ENCODE peak calls at places on chromosomes 5 and 9, in four cellular contexts. F is GM12891, J is GM12878, O is K562. P is an unnamed sample.

GRCh38 chr5:179878222-179879002 is 19.8 kb upstream of the MRNIP start:
- DNase-seq in F (no peak), J (no peak), O (no peak), P (no peak)

GRCh38 chr9:71285191-71285656 is 163.8 kb upstream of the TRPM3 start:
- DNase-seq in F (no peak), J (no peak), O (peak), P (peak)

GRCh38 chr5:151019331-151019730 is 1.1 kb upstream of the GPX3 start:
- DNase-seq in F (no peak), J (no peak), O (no peak), P (no peak)

GRCh38 chr9:4334439-4334838 is 34.6 kb upstream of the GLIS3 start:
- DNase-seq in F (no peak), J (no peak), O (no peak), P (no peak)

GRCh38 chr9:105510024-105510423 is 47.9 kb upstream of the FKTN start:
- DNase-seq in F (no peak), J (peak), O (no peak), P (no peak)

GRCh38 chr9:124280176-124280691 is 22.5 kb downstream of the NEK6 start:
- DNase-seq in F (no peak), J (no peak), O (no peak), P (no peak)

GRCh38 chr5:172680921-172681320 is 39.9 kb downstream of the NEURL1B start:
- DNase-seq in F (no peak), J (no peak), O (peak), P (peak)

GRCh38 chr5:111685969-111686368 is 71.0 kb downstream of the NREP start:
- DNase-seq in F (no peak), J (no peak), O (peak), P (no peak)

GRCh38 chr5:172418847-172419810 is 35.2 kb downstream of the SH3PXD2B start:
- DNase-seq in F (no peak), J (no peak), O (no peak), P (no peak)

GRCh38 chr9:116959775-116960174 is 272.7 kb downstream of the TRIM32 start:
- DNase-seq in F (no peak), J (no peak), O (no peak), P (no peak)

GRCh38 chr5:88555658-88556057 is 287.0 kb upstream of the TMEM161B start:
- DNase-seq in F (no peak), J (no peak), O (peak), P (no peak)

GRCh38 chr9:95494416-95495371 is 22.1 kb downstream of the PTCH1 start:
- DNase-seq in F (peak), J (peak), O (peak), P (no peak)

GRCh38 chr9:120868676-120869359 is 8.2 kb downstream of the PHF19 start:
- DNase-seq in F (peak), J (peak), O (peak), P (peak)

GRCh38 chr5:156396830-156397081 is 69.8 kb downstream of the SGCD start:
- DNase-seq in F (no peak), J (no peak), O (no peak), P (no peak)

GRCh38 chr9:90805006-90805993 is 3.7 kb downstream of the SYK start:
- DNase-seq in F (no peak), J (no peak), O (peak), P (no peak)

GRCh38 chr5:132747693-132748440 is 641 bp downstream of the CCNI2 start:
- DNase-seq in F (no peak), J (no peak), O (no peak), P (no peak)

GRCh38 chr9:470795-471194 is 256.1 kb downstream of the DOCK8 start:
- DNase-seq in F (no peak), J (no peak), O (no peak), P (no peak)

GRCh38 chr9:468766-469496 is 254.3 kb downstream of the DOCK8 start:
- DNase-seq in F (no peak), J (peak), O (no peak), P (no peak)

GRCh38 chr9:471320-471719 is 256.7 kb downstream of the DOCK8 start:
- DNase-seq in F (no peak), J (no peak), O (no peak), P (no peak)

GRCh38 chr9:470041-470781 is 255.5 kb downstream of the DOCK8 start:
- DNase-seq in F (peak), J (peak), O (peak), P (peak)

GRCh38 chr9:469672-470040 is 255.0 kb downstream of the DOCK8 start:
- DNase-seq in F (peak), J (no peak), O (no peak), P (peak)
- TF ChIP-seq SPI1 in F (no peak), J (no peak), O (no peak), P (no peak)

DNA sequence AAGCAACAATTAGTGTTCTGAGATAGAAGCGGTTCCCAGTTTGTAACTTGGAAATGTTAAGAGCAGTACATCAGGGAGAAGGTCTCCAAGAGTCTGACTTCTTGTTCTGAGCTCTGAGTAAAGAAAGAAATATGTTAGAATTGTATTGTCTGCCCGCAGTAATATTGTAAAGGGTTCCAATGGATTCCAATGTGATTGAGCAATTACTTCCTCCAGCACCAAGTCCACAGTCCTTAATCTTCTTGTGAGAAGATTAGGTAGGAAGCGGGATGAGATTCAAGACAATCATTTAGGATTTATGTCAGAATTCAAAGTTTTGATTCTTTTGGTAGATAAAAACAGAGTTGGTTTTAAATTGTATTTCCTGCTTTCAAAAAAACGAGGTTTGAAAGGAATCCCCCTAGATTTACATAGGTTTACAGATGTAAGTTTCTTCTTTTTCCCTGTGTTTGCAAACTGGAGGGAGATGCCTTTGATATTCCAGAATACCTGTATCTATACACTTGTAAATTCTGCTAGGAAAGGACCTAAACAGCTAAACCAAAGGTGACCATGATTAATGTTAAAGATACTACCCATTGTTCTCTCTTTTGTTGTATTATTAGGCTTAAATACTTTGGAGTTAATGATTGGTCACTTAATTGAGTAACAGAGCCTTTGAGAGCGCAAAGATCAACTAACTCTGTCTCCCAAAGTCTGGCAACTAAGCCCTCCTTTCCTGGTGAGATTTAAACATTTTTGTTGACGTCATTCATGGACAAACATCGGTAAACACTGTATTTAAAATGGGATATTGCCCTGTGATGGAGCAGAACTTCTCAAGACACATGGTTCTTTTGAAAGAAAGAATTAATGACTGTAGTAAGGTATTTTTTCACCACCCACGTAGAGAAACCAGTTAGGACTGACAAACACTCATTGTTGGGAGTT is 4.3 kb downstream of the VCAN start:
- DNase-seq in F (no peak), J (no peak), O (no peak), P (no peak)
- TF ChIP-seq SPI1 in F (no peak), J (no peak), O (no peak), P (no peak)

DNA sequence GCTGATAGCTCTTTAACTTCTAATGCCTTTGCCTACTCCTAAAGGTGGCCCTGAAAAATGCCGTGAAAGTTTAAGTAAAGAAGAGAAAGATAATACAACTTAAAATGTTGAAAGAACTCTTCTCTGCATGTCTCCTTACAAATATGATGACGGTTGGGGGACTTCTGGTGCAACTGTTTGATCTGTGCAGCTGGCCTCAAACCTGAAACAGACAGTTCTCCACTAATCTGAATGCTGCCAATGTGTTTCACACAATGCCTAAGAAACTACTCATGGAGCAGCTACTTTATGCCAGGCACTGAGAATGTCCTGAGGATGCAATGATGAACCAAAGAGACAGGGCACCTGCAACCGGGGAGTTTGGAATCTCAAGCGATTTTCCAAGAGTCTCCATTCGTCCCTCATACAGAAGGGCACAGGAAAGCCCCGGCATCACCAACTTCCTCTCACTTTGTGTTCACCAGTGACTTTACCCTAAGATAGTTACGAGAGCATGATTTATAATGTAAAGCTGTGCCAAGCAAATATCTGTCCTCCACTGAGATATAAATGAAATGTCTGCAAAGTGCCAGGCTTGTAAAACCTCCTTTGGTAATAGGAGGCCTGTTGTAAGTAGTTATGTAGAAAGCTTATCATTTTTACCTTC is 455.4 kb downstream of the SEMA5A start:
- DNase-seq in F (no peak), J (no peak), O (no peak), P (no peak)
- TF ChIP-seq SPI1 in F (no peak), J (no peak), O (no peak), P (no peak)

GRCh38 chr9:109383356-109383755 is 62.5 kb upstream of the EPB41L4B start:
- DNase-seq in F (no peak), J (no peak), O (no peak), P (no peak)

GRCh38 chr9:109382182-109382581 is 61.3 kb upstream of the EPB41L4B start:
- DNase-seq in F (no peak), J (no peak), O (no peak), P (no peak)

GRCh38 chr9:109379513-109379912 is 58.7 kb upstream of the EPB41L4B start:
- DNase-seq in F (no peak), J (no peak), O (no peak), P (no peak)

GRCh38 chr9:109382585-109382984 is 61.7 kb upstream of the EPB41L4B start:
- DNase-seq in F (no peak), J (no peak), O (no peak), P (no peak)

DNA sequence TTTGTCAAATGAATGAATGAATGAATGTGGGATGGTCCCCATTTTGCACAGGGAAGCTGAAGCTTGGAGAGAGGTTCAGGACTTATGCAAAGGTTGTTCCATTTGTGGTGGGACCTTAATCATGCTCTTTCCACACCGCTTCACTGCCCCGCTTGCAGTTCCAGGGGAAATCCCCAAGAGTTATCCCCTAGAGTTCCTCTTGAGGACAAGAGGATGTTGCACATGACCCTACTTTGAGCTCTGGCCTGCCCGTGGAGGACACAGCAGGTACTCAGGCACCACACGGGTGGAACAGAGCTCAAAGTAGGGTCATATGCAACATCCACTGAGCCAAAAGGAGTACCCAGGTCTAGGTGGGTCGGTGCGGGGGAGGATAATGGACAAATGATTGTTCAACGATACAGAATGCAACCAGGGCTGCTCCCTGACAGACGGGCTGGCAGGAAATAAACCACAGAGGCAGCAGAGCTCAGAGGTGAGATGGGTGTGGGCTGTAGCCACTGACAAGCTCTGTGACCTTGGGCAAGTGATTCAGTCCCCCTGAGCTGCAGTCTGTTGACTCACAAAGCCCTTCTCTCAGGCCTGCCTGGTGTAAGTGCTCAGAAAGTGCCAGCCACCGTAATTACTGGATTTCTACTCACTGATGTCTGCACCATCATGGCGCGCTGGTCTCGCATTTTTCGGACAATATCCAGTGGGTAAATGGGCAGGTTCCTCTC is 60.3 kb upstream of the EPB41L4B start:
- DNase-seq in F (no peak), J (no peak), O (no peak), P (no peak)
- TF ChIP-seq SPI1 in F (no peak), J (no peak), O (no peak), P (no peak)

DNA sequence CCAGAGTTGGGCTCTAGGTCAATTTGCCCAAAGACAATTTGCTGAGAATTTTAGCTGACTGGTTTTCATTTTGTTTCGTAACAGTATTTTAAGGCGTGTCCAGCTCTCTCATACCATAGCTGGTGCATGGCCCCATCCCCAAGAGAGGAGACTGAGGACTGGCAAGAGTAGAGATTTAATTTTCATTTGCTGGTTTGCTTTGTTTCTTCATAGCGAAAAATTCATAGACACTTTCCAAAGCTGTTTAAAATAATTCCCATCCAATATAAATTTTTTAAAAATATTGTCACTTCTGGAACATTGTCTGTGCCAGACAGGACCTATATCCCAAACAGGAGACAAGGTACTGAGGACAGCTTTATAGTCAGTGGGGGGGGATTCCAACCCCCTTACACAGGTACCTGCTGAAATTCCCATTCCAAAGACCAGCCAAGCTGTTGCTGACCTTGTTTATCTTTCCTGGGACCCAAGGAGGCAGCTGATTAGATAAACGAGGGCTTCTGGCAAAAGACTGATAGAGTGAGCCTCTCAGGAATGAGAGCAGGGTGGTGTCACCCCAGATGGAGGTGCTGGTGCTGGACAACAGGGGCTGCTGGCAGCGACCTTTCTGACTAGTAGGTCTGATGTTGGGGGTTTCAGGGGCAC is 6.8 kb upstream of the ANGPTL2 start:
- DNase-seq in F (no peak), J (no peak), O (peak), P (no peak)
- TF ChIP-seq SPI1 in F (no peak), J (no peak), O (no peak), P (no peak)